ENCODE peak calls at places on chromosomes 3 and 15, in five cellular contexts. S, J, L, K and E are unnamed samples.

GRCh38 chr3:48696156-48696555 is 10.4 kb upstream of the NCKIPSD start:
- DNase-seq in L (no peak), J (no peak), S (no peak), K (no peak), E (no peak)

GRCh38 chr15:80828796-80829195 is 49.6 kb downstream of the CEMIP start:
- DNase-seq in K (no peak), J (no peak), S (no peak), L (no peak), E (no peak)

GRCh38 chr3:58521002-58521670 is 15.9 kb downstream of the ACOX2 start:
- DNase-seq in J (no peak), S (no peak), L (no peak), K (no peak), E (no peak)

GRCh38 chr15:90000175-90000923 is 775 bp upstream of the ZNF710 start:
- DNase-seq in L (peak), S (no peak), K (no peak), J (no peak), E (no peak)

GRCh38 chr3:122076414-122077292 is 21.5 kb downstream of the CD86 start:
- DNase-seq in S (no peak), L (no peak), K (no peak), J (no peak), E (no peak)

GRCh38 chr3:195255176-195255500 is 15.8 kb downstream of the XXYLT1 start:
- DNase-seq in K (no peak), L (no peak), J (no peak), S (no peak), E (no peak)

GRCh38 chr3:182000454-182000853 is 288.7 kb downstream of the SOX2 start:
- DNase-seq in L (no peak), J (no peak), K (no peak), S (no peak), E (no peak)

GRCh38 chr15:31302778-31303433 is 23.7 kb upstream of the KLF13 start:
- DNase-seq in S (no peak), L (no peak), K (no peak), J (no peak), E (no peak)

GRCh38 chr15:78791357-78791756 is 19.9 kb downstream of the ADAMTS7 start:
- DNase-seq in J (no peak), K (no peak), S (no peak), L (no peak), E (no peak)

GRCh38 chr3:30198162-30198561 is 408.2 kb upstream of the TGFBR2 start:
- DNase-seq in L (no peak), J (no peak), K (peak), S (no peak), E (no peak)

GRCh38 chr3:31230834-31231233 is 301.9 kb upstream of the STT3B start:
- DNase-seq in K (no peak), S (no peak), J (no peak), L (no peak), E (no peak)

GRCh38 chr3:88410259-88410658 is 260.5 kb downstream of the C3orf38 start:
- DNase-seq in K (no peak), L (no peak), S (no peak), J (no peak), E (no peak)

GRCh38 chr3:24853685-24854341 is 359.2 kb upstream of the THRB start:
- DNase-seq in S (no peak), K (no peak), L (no peak), J (no peak), E (no peak)
- H3K4me3 ChIP-seq in S (no peak), K (no peak), L (no peak), J (no peak), E (no peak)

GRCh38 chr3:168094580-168094876 is 1.2 kb downstream of the GOLIM4 start:
- DNase-seq in L (peak), K (no peak), J (no peak), S (peak), E (no peak)

GRCh38 chr3:168094877-168095610 is 680 bp downstream of the GOLIM4 start:
- DNase-seq in S (peak), L (peak), J (no peak), K (peak), E (no peak)

GRCh38 chr3:168097381-168097780 is 1.7 kb upstream of the GOLIM4 start:
- DNase-seq in S (no peak), J (no peak), K (no peak), L (no peak), E (no peak)

GRCh38 chr3:168096210-168096795 is 579 bp upstream of the GOLIM4 start:
- DNase-seq in K (peak), J (peak), L (peak), S (peak), E (peak)

DNA sequence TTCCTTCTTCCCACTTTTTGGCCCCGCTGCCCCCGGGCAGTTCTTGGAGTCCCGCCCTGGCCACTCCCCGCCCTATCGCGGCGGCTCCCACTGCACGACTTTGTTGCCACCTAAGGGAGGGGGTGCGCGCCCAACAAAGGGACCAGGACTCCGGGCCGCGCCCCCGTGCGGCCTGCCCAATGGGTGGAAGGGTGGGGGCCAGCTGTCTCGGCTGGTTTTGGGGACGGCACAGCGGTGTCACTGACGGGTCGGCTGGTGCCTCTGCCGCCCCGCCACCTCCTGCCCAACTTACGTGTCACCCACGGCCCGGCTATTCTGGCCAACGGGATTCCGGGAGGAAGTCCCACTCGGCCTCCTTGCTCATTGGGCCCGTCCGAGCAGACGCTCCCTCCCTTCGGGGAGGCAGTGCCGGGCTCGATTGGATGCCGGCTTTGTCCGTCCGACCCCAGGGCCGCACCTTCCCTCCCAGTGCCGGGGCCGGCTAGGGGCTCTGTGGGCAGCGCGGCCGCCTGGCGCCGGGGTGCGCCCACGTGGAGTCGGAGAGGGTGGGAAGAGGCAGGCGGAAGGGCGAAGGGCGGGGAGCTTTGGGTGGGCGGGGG is at the start of gene GOLIM4:
- DNase-seq in S (peak), J (peak), L (peak), K (peak), E (peak)
- TF ChIP-seq CTCF in S (no peak), J (no peak), L (peak), K (no peak), E (no peak)

GRCh38 chr3:160809453-160809852 is 53.4 kb downstream of the PPM1L start:
- DNase-seq in L (no peak), J (no peak), K (no peak), S (no peak), E (no peak)

GRCh38 chr3:160808838-160809237 is 52.8 kb downstream of the PPM1L start:
- DNase-seq in S (no peak), L (peak), J (no peak), K (no peak), E (no peak)

GRCh38 chr3:160804762-160805161 is 48.7 kb downstream of the PPM1L start:
- DNase-seq in J (no peak), K (no peak), S (no peak), L (peak), E (peak)

GRCh38 chr3:160806094-160806493 is 50.1 kb downstream of the PPM1L start:
- DNase-seq in K (no peak), S (no peak), L (no peak), J (no peak), E (no peak)

GRCh38 chr3:160806686-160807085 is 50.7 kb downstream of the PPM1L start:
- DNase-seq in K (no peak), J (no peak), S (no peak), L (no peak), E (no peak)
- H3K4me3 ChIP-seq in K (no peak), J (no peak), S (no peak), L (no peak), E (no peak)

GRCh38 chr15:75731248-75732100 is 18.8 kb upstream of the CSPG4 start:
- DNase-seq in L (no peak), S (no peak), J (no peak), K (peak), E (no peak)
- TF ChIP-seq CTCF in L (no peak), S (no peak), J (peak), K (no peak), E (no peak)

DNA sequence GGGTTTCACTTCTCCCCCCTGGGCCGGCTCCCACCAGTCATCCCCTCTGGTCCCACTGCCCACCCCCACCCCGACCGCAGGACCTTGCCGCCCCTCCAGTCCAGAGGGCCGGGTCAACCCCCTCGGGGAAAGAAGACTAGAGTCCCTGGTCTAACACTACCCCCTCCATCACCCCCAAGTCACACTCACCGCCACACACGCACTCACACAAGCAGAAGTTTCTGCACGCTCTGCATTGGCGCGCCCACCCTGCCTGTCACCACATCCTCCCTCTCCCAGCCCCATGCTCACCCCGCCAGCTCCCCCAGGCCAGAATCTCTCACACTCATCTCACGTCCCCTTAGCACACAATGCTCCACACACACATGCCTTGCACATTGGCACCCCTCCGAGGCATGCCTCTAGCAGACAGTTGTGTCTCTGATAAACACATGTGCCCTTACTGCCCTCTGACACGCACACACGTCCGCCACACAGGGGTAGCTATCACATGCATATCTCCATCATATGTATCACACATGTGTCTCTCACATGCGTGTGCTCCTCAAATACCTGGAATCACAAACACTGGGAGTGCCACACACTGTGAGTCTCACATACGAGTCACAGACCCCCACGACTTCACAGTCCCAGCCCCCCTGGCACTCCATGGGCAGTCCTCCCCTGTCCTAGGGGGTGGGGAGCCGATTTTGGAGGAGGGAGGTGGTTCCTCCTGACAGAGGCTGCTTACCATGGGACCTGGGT is 760 bp downstream of the FBLN2 start:
- DNase-seq in J (no peak), L (no peak), S (no peak), K (no peak), E (no peak)
- H3K4me3 ChIP-seq in J (peak), L (no peak), S (peak), K (peak), E (no peak)

GRCh38 chr15:67999320-68000100 is 54.6 kb upstream of the PIAS1 start:
- DNase-seq in J (no peak), K (no peak), S (no peak), L (no peak), E (no peak)
- TF ChIP-seq CTCF in J (no peak), K (no peak), S (no peak), L (no peak), E (no peak)